ENCODE peak calls at places on chromosome 16, in seven cellular contexts. I is AG04450; B is activated effector memory CD4-positive, alpha-beta T cell treated with Interleukin-2 at 50 U/mL for 16 hours; D is left lobe of liver; A is IMR-90; V is GM04504; L is brain microvascular endothelial cell. T is an unnamed sample.

GRCh38 chr16:86396318-86396882 is 113.9 kb upstream of the FOXF1 start:
- DNase-seq in I (peak), B (no peak), D (no peak), A (peak), V (peak), L (peak), T (no peak)

GRCh38 chr16:56451753-56452689 is 667 bp downstream of the OGFOD1 start:
- DNase-seq in I (no peak), B (no peak), D (peak), A (peak), V (peak), L (peak), T (peak)

GRCh38 chr16:57283214-57283955 is 1.1 kb downstream of the PLLP start:
- DNase-seq in I (no peak), B (no peak), D (no peak), A (no peak), V (no peak), L (no peak), T (no peak)

GRCh38 chr16:21994856-21995465 is 6.0 kb downstream of the PDZD9 start:
- DNase-seq in I (no peak), B (no peak), D (no peak), A (no peak), V (no peak), L (no peak), T (no peak)

GRCh38 chr16:698911-699671 is 6.5 kb downstream of the FBXL16 start:
- DNase-seq in I (no peak), B (no peak), D (no peak), A (no peak), V (no peak), L (no peak), T (no peak)

GRCh38 chr16:68275611-68276191 is 11.4 kb downstream of the SLC7A6 start:
- DNase-seq in I (no peak), B (peak), D (no peak), A (no peak), V (no peak), L (no peak), T (no peak)

GRCh38 chr16:87607223-87607622 is 4.9 kb downstream of the JPH3 start:
- DNase-seq in I (no peak), B (no peak), D (no peak), A (no peak), V (no peak), L (no peak), T (no peak)

GRCh38 chr16:20673882-20674683 is 23.4 kb downstream of the ACSM1 start:
- DNase-seq in I (no peak), B (no peak), D (no peak), A (no peak), V (no peak), L (no peak), T (no peak)

GRCh38 chr16:35685085-35685484 is 2225.7 kb downstream of the TP53TG3F start:
- DNase-seq in I (no peak), B (no peak), D (no peak), A (no peak), V (no peak), L (no peak), T (no peak)

GRCh38 chr16:74909665-74910064 is 75.3 kb downstream of the WDR59 start:
- DNase-seq in I (no peak), B (no peak), D (no peak), A (no peak), V (no peak), L (no peak), T (no peak)

GRCh38 chr16:48462146-48462740 is 77.0 kb upstream of the SIAH1 start:
- DNase-seq in I (no peak), B (no peak), D (no peak), A (no peak), V (no peak), L (no peak), T (no peak)

GRCh38 chr16:75433732-75434413 is 570 bp upstream of the CFDP1 start:
- DNase-seq in I (peak), B (no peak), D (peak), A (peak), V (peak), L (peak), T (peak)

GRCh38 chr16:27240948-27241531 is 27.5 kb downstream of the NSMCE1 start:
- DNase-seq in I (no peak), B (no peak), D (no peak), A (peak), V (peak), L (peak), T (no peak)

GRCh38 chr16:66551362-66551761 is 1.0 kb upstream of the CKLF start:
- DNase-seq in I (no peak), B (peak), D (no peak), A (peak), V (no peak), L (no peak), T (peak)

GRCh38 chr16:78479723-78480122 is 380.3 kb downstream of the WWOX start:
- DNase-seq in I (no peak), B (no peak), D (no peak), A (no peak), V (no peak), L (no peak), T (no peak)

GRCh38 chr16:11264155-11264832 is 4.8 kb downstream of the TNP2 start:
- DNase-seq in I (no peak), B (no peak), D (no peak), A (no peak), V (no peak), L (no peak), T (no peak)

GRCh38 chr16:54055864-54056263 is 230.7 kb downstream of the IRX3 start:
- DNase-seq in I (no peak), B (no peak), D (no peak), A (peak), V (no peak), L (no peak), T (no peak)

GRCh38 chr16:24789881-24790280 is 55.9 kb upstream of the SLC5A11 start:
- DNase-seq in I (no peak), B (no peak), D (no peak), A (no peak), V (no peak), L (no peak), T (no peak)

GRCh38 chr16:17497648-17498047 is 26.9 kb upstream of the XYLT1 start:
- DNase-seq in I (no peak), B (no peak), D (no peak), A (peak), V (no peak), L (no peak), T (peak)

GRCh38 chr16:81432899-81433560 is 11.6 kb upstream of the CMIP start:
- DNase-seq in I (no peak), B (no peak), D (no peak), A (no peak), V (no peak), L (no peak), T (no peak)

GRCh38 chr16:67164599-67165061 is at the start of gene HSF4:
- DNase-seq in I (no peak), B (no peak), D (peak), A (no peak), V (no peak), L (no peak), T (no peak)

GRCh38 chr16:51290886-51291285 is 139.8 kb upstream of the SALL1 start:
- DNase-seq in I (no peak), B (no peak), D (no peak), A (no peak), V (no peak), L (no peak), T (no peak)

GRCh38 chr16:29899516-29900101 is at the start of gene SEZ6L2:
- DNase-seq in I (peak), B (no peak), D (no peak), A (peak), V (peak), L (peak), T (peak)

T was measured in SJSA1.